ENCODE peak calls at places on chromosomes 3 and 15, in eight cellular contexts. One of them, this sample, is unnamed.

GRCh38 chr3:33440328-33440577 is at the start of gene UBP1:
- DNase-seq in stomach: peak; percentile 100
- DNase-seq in activated naive CD4-positive, alpha-beta T cell treated with anti-CD3 and anti-CD28 coated beads for 36 hours: no peak
- DNase-seq in EH: no peak
- DNase-seq in activated CD4-positive, alpha-beta T cell treated with anti-CD3 and anti-CD28 coated beads, Interleukin-2, amount 50 U/mL, for 1 hour: no peak
- DNase-seq in anterior cingulate cortex: no peak
- DNase-seq in NCI-H1417: no peak
- DNase-seq in ovary: peak; percentile 99
- DNase-seq in this sample: no peak

GRCh38 chr15:69976366-69976994 is 121.2 kb downstream of the TLE3 start:
- DNase-seq in anterior cingulate cortex: no peak
- DNase-seq in EH: peak; percentile 63
- DNase-seq in activated naive CD4-positive, alpha-beta T cell treated with anti-CD3 and anti-CD28 coated beads for 36 hours: peak; percentile 87
- DNase-seq in ovary: no peak
- DNase-seq in activated CD4-positive, alpha-beta T cell treated with anti-CD3 and anti-CD28 coated beads, Interleukin-2, amount 50 U/mL, for 1 hour: peak; percentile 39
- DNase-seq in stomach: no peak
- DNase-seq in NCI-H1417: no peak
- DNase-seq in this sample: no peak

GRCh38 chr15:94070341-94071275 is 160.8 kb upstream of the MCTP2 start:
- DNase-seq in stomach: peak; percentile 27
- DNase-seq in ovary: no peak
- DNase-seq in activated CD4-positive, alpha-beta T cell treated with anti-CD3 and anti-CD28 coated beads, Interleukin-2, amount 50 U/mL, for 1 hour: no peak
- DNase-seq in NCI-H1417: peak; percentile 37
- DNase-seq in activated naive CD4-positive, alpha-beta T cell treated with anti-CD3 and anti-CD28 coated beads for 36 hours: no peak
- DNase-seq in EH: peak; percentile 54
- DNase-seq in anterior cingulate cortex: peak; percentile 4
- DNase-seq in this sample: no peak

GRCh38 chr15:51842852-51843737 is 13.6 kb downstream of the TMOD3 start:
- DNase-seq in ovary: no peak
- DNase-seq in activated naive CD4-positive, alpha-beta T cell treated with anti-CD3 and anti-CD28 coated beads for 36 hours: peak; percentile 54
- DNase-seq in EH: peak; percentile 56
- DNase-seq in NCI-H1417: no peak
- DNase-seq in stomach: no peak
- DNase-seq in activated CD4-positive, alpha-beta T cell treated with anti-CD3 and anti-CD28 coated beads, Interleukin-2, amount 50 U/mL, for 1 hour: no peak
- DNase-seq in anterior cingulate cortex: no peak
- DNase-seq in this sample: no peak

GRCh38 chr3:197428961-197429360 is 126.8 kb downstream of the BDH1 start:
- DNase-seq in anterior cingulate cortex: no peak
- DNase-seq in stomach: no peak
- DNase-seq in activated naive CD4-positive, alpha-beta T cell treated with anti-CD3 and anti-CD28 coated beads for 36 hours: no peak
- DNase-seq in EH: no peak
- DNase-seq in ovary: no peak
- DNase-seq in NCI-H1417: no peak
- DNase-seq in activated CD4-positive, alpha-beta T cell treated with anti-CD3 and anti-CD28 coated beads, Interleukin-2, amount 50 U/mL, for 1 hour: no peak
- DNase-seq in this sample: no peak

GRCh38 chr3:8647137-8647970 is 2.8 kb upstream of the SSUH2 start:
- DNase-seq in NCI-H1417: no peak
- DNase-seq in anterior cingulate cortex: no peak
- DNase-seq in activated CD4-positive, alpha-beta T cell treated with anti-CD3 and anti-CD28 coated beads, Interleukin-2, amount 50 U/mL, for 1 hour: no peak
- DNase-seq in activated naive CD4-positive, alpha-beta T cell treated with anti-CD3 and anti-CD28 coated beads for 36 hours: no peak
- DNase-seq in EH: no peak
- DNase-seq in ovary: no peak
- DNase-seq in stomach: peak; percentile 22
- DNase-seq in this sample: no peak

GRCh38 chr15:101264911-101265641 is 12.2 kb downstream of the SELENOS start:
- DNase-seq in anterior cingulate cortex: no peak
- DNase-seq in NCI-H1417: no peak
- DNase-seq in ovary: no peak
- DNase-seq in stomach: no peak
- DNase-seq in EH: no peak
- DNase-seq in activated CD4-positive, alpha-beta T cell treated with anti-CD3 and anti-CD28 coated beads, Interleukin-2, amount 50 U/mL, for 1 hour: no peak
- DNase-seq in activated naive CD4-positive, alpha-beta T cell treated with anti-CD3 and anti-CD28 coated beads for 36 hours: no peak
- DNase-seq in this sample: no peak

GRCh38 chr3:182533394-182533793 is 259.9 kb upstream of the ATP11B start:
- DNase-seq in NCI-H1417: peak; percentile 46
- DNase-seq in stomach: peak; percentile 32
- DNase-seq in ovary: no peak
- DNase-seq in activated naive CD4-positive, alpha-beta T cell treated with anti-CD3 and anti-CD28 coated beads for 36 hours: no peak
- DNase-seq in activated CD4-positive, alpha-beta T cell treated with anti-CD3 and anti-CD28 coated beads, Interleukin-2, amount 50 U/mL, for 1 hour: no peak
- DNase-seq in anterior cingulate cortex: no peak
- DNase-seq in EH: no peak
- DNase-seq in this sample: no peak

GRCh38 chr3:192482391-192482790 is 244.9 kb downstream of the FGF12 start:
- DNase-seq in stomach: no peak
- DNase-seq in activated CD4-positive, alpha-beta T cell treated with anti-CD3 and anti-CD28 coated beads, Interleukin-2, amount 50 U/mL, for 1 hour: no peak
- DNase-seq in NCI-H1417: no peak
- DNase-seq in anterior cingulate cortex: no peak
- DNase-seq in ovary: no peak
- DNase-seq in activated naive CD4-positive, alpha-beta T cell treated with anti-CD3 and anti-CD28 coated beads for 36 hours: no peak
- DNase-seq in EH: no peak
- DNase-seq in this sample: no peak

GRCh38 chr15:83018477-83018876 is 7.0 kb upstream of the C15orf40 start:
- DNase-seq in activated CD4-positive, alpha-beta T cell treated with anti-CD3 and anti-CD28 coated beads, Interleukin-2, amount 50 U/mL, for 1 hour: no peak
- DNase-seq in EH: no peak
- DNase-seq in activated naive CD4-positive, alpha-beta T cell treated with anti-CD3 and anti-CD28 coated beads for 36 hours: no peak
- DNase-seq in NCI-H1417: no peak
- DNase-seq in anterior cingulate cortex: no peak
- DNase-seq in stomach: no peak
- DNase-seq in ovary: no peak
- DNase-seq in this sample: no peak

GRCh38 chr15:55588070-55588817 is at the start of gene PYGO1:
- DNase-seq in stomach: peak; percentile 48
- DNase-seq in EH: peak; percentile 72
- DNase-seq in anterior cingulate cortex: peak; percentile 41
- DNase-seq in ovary: peak; percentile 71
- DNase-seq in activated CD4-positive, alpha-beta T cell treated with anti-CD3 and anti-CD28 coated beads, Interleukin-2, amount 50 U/mL, for 1 hour: peak; percentile 4
- DNase-seq in activated naive CD4-positive, alpha-beta T cell treated with anti-CD3 and anti-CD28 coated beads for 36 hours: peak; percentile 46
- DNase-seq in NCI-H1417: peak; percentile 93
- DNase-seq in this sample: no peak

GRCh38 chr15:99122831-99123705 is 18.2 kb downstream of the SYNM start:
- DNase-seq in stomach: no peak
- DNase-seq in NCI-H1417: no peak
- DNase-seq in ovary: peak; percentile 40
- DNase-seq in anterior cingulate cortex: no peak
- DNase-seq in EH: no peak
- DNase-seq in activated naive CD4-positive, alpha-beta T cell treated with anti-CD3 and anti-CD28 coated beads for 36 hours: no peak
- DNase-seq in activated CD4-positive, alpha-beta T cell treated with anti-CD3 and anti-CD28 coated beads, Interleukin-2, amount 50 U/mL, for 1 hour: no peak
- DNase-seq in this sample: no peak

GRCh38 chr3:65265942-65266341 is 578.1 kb upstream of the ADAMTS9 start:
- DNase-seq in ovary: no peak
- DNase-seq in NCI-H1417: no peak
- DNase-seq in activated naive CD4-positive, alpha-beta T cell treated with anti-CD3 and anti-CD28 coated beads for 36 hours: no peak
- DNase-seq in stomach: no peak
- DNase-seq in EH: no peak
- DNase-seq in anterior cingulate cortex: no peak
- DNase-seq in activated CD4-positive, alpha-beta T cell treated with anti-CD3 and anti-CD28 coated beads, Interleukin-2, amount 50 U/mL, for 1 hour: no peak
- DNase-seq in this sample: no peak

GRCh38 chr15:35737521-35737920 is 191.6 kb upstream of the DPH6 start:
- DNase-seq in stomach: no peak
- DNase-seq in ovary: no peak
- DNase-seq in NCI-H1417: no peak
- DNase-seq in EH: peak; percentile 62
- DNase-seq in activated naive CD4-positive, alpha-beta T cell treated with anti-CD3 and anti-CD28 coated beads for 36 hours: no peak
- DNase-seq in activated CD4-positive, alpha-beta T cell treated with anti-CD3 and anti-CD28 coated beads, Interleukin-2, amount 50 U/mL, for 1 hour: no peak
- DNase-seq in anterior cingulate cortex: no peak
- DNase-seq in this sample: no peak

GRCh38 chr3:46693038-46693896 is at the start of gene ALS2CL:
- DNase-seq in stomach: peak; percentile 72
- DNase-seq in activated naive CD4-positive, alpha-beta T cell treated with anti-CD3 and anti-CD28 coated beads for 36 hours: peak; percentile 65
- DNase-seq in ovary: peak; percentile 67
- DNase-seq in EH: peak; percentile 61
- DNase-seq in NCI-H1417: no peak
- DNase-seq in activated CD4-positive, alpha-beta T cell treated with anti-CD3 and anti-CD28 coated beads, Interleukin-2, amount 50 U/mL, for 1 hour: peak; percentile 73
- DNase-seq in anterior cingulate cortex: no peak
- DNase-seq in this sample: no peak

GRCh38 chr3:78814893-78815562 is 952.8 kb downstream of the ROBO1 start:
- DNase-seq in activated CD4-positive, alpha-beta T cell treated with anti-CD3 and anti-CD28 coated beads, Interleukin-2, amount 50 U/mL, for 1 hour: no peak
- DNase-seq in ovary: no peak
- DNase-seq in NCI-H1417: no peak
- DNase-seq in EH: no peak
- DNase-seq in anterior cingulate cortex: no peak
- DNase-seq in stomach: no peak
- DNase-seq in activated naive CD4-positive, alpha-beta T cell treated with anti-CD3 and anti-CD28 coated beads for 36 hours: no peak
- DNase-seq in this sample: no peak

GRCh38 chr3:132290833-132291232 is 26.4 kb upstream of the ACP3 start:
- DNase-seq in activated CD4-positive, alpha-beta T cell treated with anti-CD3 and anti-CD28 coated beads, Interleukin-2, amount 50 U/mL, for 1 hour: no peak
- DNase-seq in ovary: no peak
- DNase-seq in NCI-H1417: no peak
- DNase-seq in stomach: no peak
- DNase-seq in EH: peak; percentile 49
- DNase-seq in anterior cingulate cortex: no peak
- DNase-seq in activated naive CD4-positive, alpha-beta T cell treated with anti-CD3 and anti-CD28 coated beads for 36 hours: no peak
- DNase-seq in this sample: no peak

GRCh38 chr3:58630081-58630709 is 36.4 kb downstream of the FAM3D start:
- DNase-seq in anterior cingulate cortex: peak; percentile 32
- DNase-seq in stomach: peak; percentile 66
- DNase-seq in NCI-H1417: peak; percentile 38
- DNase-seq in activated naive CD4-positive, alpha-beta T cell treated with anti-CD3 and anti-CD28 coated beads for 36 hours: peak; percentile 81
- DNase-seq in ovary: peak; percentile 70
- DNase-seq in activated CD4-positive, alpha-beta T cell treated with anti-CD3 and anti-CD28 coated beads, Interleukin-2, amount 50 U/mL, for 1 hour: peak; percentile 55
- DNase-seq in EH: peak; percentile 67
- DNase-seq in this sample: peak; percentile 67

GRCh38 chr3:123096701-123097100 is 29.9 kb downstream of the PDIA5 start:
- DNase-seq in ovary: peak; percentile 78
- DNase-seq in stomach: peak; percentile 64
- DNase-seq in activated naive CD4-positive, alpha-beta T cell treated with anti-CD3 and anti-CD28 coated beads for 36 hours: no peak
- DNase-seq in activated CD4-positive, alpha-beta T cell treated with anti-CD3 and anti-CD28 coated beads, Interleukin-2, amount 50 U/mL, for 1 hour: no peak
- DNase-seq in anterior cingulate cortex: peak; percentile 70
- DNase-seq in EH: peak; percentile 36
- DNase-seq in NCI-H1417: no peak
- DNase-seq in this sample: no peak

GRCh38 chr15:58475573-58476524 is 44.1 kb downstream of the LIPC start:
- DNase-seq in EH: peak; percentile 78
- DNase-seq in activated CD4-positive, alpha-beta T cell treated with anti-CD3 and anti-CD28 coated beads, Interleukin-2, amount 50 U/mL, for 1 hour: no peak
- DNase-seq in activated naive CD4-positive, alpha-beta T cell treated with anti-CD3 and anti-CD28 coated beads for 36 hours: no peak
- DNase-seq in stomach: no peak
- DNase-seq in ovary: no peak
- DNase-seq in NCI-H1417: peak; percentile 18
- DNase-seq in anterior cingulate cortex: no peak
- DNase-seq in this sample: no peak

GRCh38 chr3:42891042-42891441 is 14.9 kb upstream of the ZNF662 start:
- DNase-seq in EH: no peak
- DNase-seq in anterior cingulate cortex: no peak
- DNase-seq in stomach: no peak
- DNase-seq in activated naive CD4-positive, alpha-beta T cell treated with anti-CD3 and anti-CD28 coated beads for 36 hours: no peak
- DNase-seq in ovary: no peak
- DNase-seq in NCI-H1417: no peak
- DNase-seq in activated CD4-positive, alpha-beta T cell treated with anti-CD3 and anti-CD28 coated beads, Interleukin-2, amount 50 U/mL, for 1 hour: no peak
- DNase-seq in this sample: peak; percentile 48

GRCh38 chr3:137121704-137122314 is 164.0 kb downstream of the IL20RB start:
- DNase-seq in EH: peak; percentile 35
- DNase-seq in activated naive CD4-positive, alpha-beta T cell treated with anti-CD3 and anti-CD28 coated beads for 36 hours: peak; percentile 48
- DNase-seq in NCI-H1417: peak; percentile 6
- DNase-seq in anterior cingulate cortex: no peak
- DNase-seq in stomach: no peak
- DNase-seq in activated CD4-positive, alpha-beta T cell treated with anti-CD3 and anti-CD28 coated beads, Interleukin-2, amount 50 U/mL, for 1 hour: no peak
- DNase-seq in ovary: no peak
- DNase-seq in this sample: peak; percentile 52

GRCh38 chr15:74144153-74144775 is 13.9 kb downstream of the ISLR2 start:
- DNase-seq in activated naive CD4-positive, alpha-beta T cell treated with anti-CD3 and anti-CD28 coated beads for 36 hours: no peak
- DNase-seq in activated CD4-positive, alpha-beta T cell treated with anti-CD3 and anti-CD28 coated beads, Interleukin-2, amount 50 U/mL, for 1 hour: no peak
- DNase-seq in anterior cingulate cortex: no peak
- DNase-seq in stomach: no peak
- DNase-seq in EH: no peak
- DNase-seq in NCI-H1417: no peak
- DNase-seq in ovary: no peak
- DNase-seq in this sample: no peak

GRCh38 chr3:127753338-127753737 is 69.0 kb downstream of the MGLL start:
- DNase-seq in anterior cingulate cortex: no peak
- DNase-seq in activated naive CD4-positive, alpha-beta T cell treated with anti-CD3 and anti-CD28 coated beads for 36 hours: no peak
- DNase-seq in EH: no peak
- DNase-seq in activated CD4-positive, alpha-beta T cell treated with anti-CD3 and anti-CD28 coated beads, Interleukin-2, amount 50 U/mL, for 1 hour: no peak
- DNase-seq in stomach: no peak
- DNase-seq in ovary: no peak
- DNase-seq in NCI-H1417: no peak
- DNase-seq in this sample: no peak

GRCh38 chr15:50794102-50794501 is 28.6 kb upstream of the SPPL2A start:
- DNase-seq in activated naive CD4-positive, alpha-beta T cell treated with anti-CD3 and anti-CD28 coated beads for 36 hours: no peak
- DNase-seq in stomach: no peak
- DNase-seq in NCI-H1417: no peak
- DNase-seq in EH: no peak
- DNase-seq in ovary: no peak
- DNase-seq in activated CD4-positive, alpha-beta T cell treated with anti-CD3 and anti-CD28 coated beads, Interleukin-2, amount 50 U/mL, for 1 hour: no peak
- DNase-seq in anterior cingulate cortex: no peak
- DNase-seq in this sample: no peak

GRCh38 chr3:10474847-10475246 is 30.5 kb downstream of the ATP2B2 start:
- DNase-seq in anterior cingulate cortex: no peak
- DNase-seq in stomach: no peak
- DNase-seq in activated naive CD4-positive, alpha-beta T cell treated with anti-CD3 and anti-CD28 coated beads for 36 hours: no peak
- DNase-seq in NCI-H1417: no peak
- DNase-seq in EH: no peak
- DNase-seq in ovary: no peak
- DNase-seq in activated CD4-positive, alpha-beta T cell treated with anti-CD3 and anti-CD28 coated beads, Interleukin-2, amount 50 U/mL, for 1 hour: no peak
- DNase-seq in this sample: no peak

GRCh38 chr3:46987485-46988401 is 8.3 kb downstream of the NBEAL2 start:
- DNase-seq in EH: peak; percentile 47
- DNase-seq in ovary: no peak
- DNase-seq in activated CD4-positive, alpha-beta T cell treated with anti-CD3 and anti-CD28 coated beads, Interleukin-2, amount 50 U/mL, for 1 hour: peak; percentile 86
- DNase-seq in NCI-H1417: no peak
- DNase-seq in stomach: peak; percentile 78
- DNase-seq in activated naive CD4-positive, alpha-beta T cell treated with anti-CD3 and anti-CD28 coated beads for 36 hours: peak; percentile 94
- DNase-seq in anterior cingulate cortex: no peak
- DNase-seq in this sample: no peak

GRCh38 chr15:31228980-31229826 is 97.4 kb upstream of the KLF13 start:
- DNase-seq in activated naive CD4-positive, alpha-beta T cell treated with anti-CD3 and anti-CD28 coated beads for 36 hours: no peak
- DNase-seq in NCI-H1417: peak; percentile 24
- DNase-seq in stomach: peak; percentile 88
- DNase-seq in EH: no peak
- DNase-seq in anterior cingulate cortex: no peak
- DNase-seq in ovary: no peak
- DNase-seq in activated CD4-positive, alpha-beta T cell treated with anti-CD3 and anti-CD28 coated beads, Interleukin-2, amount 50 U/mL, for 1 hour: no peak
- DNase-seq in this sample: no peak

GRCh38 chr3:42778644-42779043 is 5.6 kb upstream of the CCDC13 start:
- DNase-seq in NCI-H1417: no peak
- DNase-seq in ovary: no peak
- DNase-seq in anterior cingulate cortex: no peak
- DNase-seq in activated naive CD4-positive, alpha-beta T cell treated with anti-CD3 and anti-CD28 coated beads for 36 hours: no peak
- DNase-seq in activated CD4-positive, alpha-beta T cell treated with anti-CD3 and anti-CD28 coated beads, Interleukin-2, amount 50 U/mL, for 1 hour: no peak
- DNase-seq in stomach: no peak
- DNase-seq in EH: peak; percentile 62
- DNase-seq in this sample: no peak

GRCh38 chr15:70856177-70856883 is 2.4 kb upstream of the LARP6 start:
- DNase-seq in EH: peak; percentile 78
- DNase-seq in stomach: no peak
- DNase-seq in NCI-H1417: no peak
- DNase-seq in activated CD4-positive, alpha-beta T cell treated with anti-CD3 and anti-CD28 coated beads, Interleukin-2, amount 50 U/mL, for 1 hour: no peak
- DNase-seq in activated naive CD4-positive, alpha-beta T cell treated with anti-CD3 and anti-CD28 coated beads for 36 hours: no peak
- DNase-seq in anterior cingulate cortex: no peak
- DNase-seq in ovary: no peak
- DNase-seq in this sample: no peak

GRCh38 chr3:24343084-24343783 is 151.4 kb downstream of the THRB start:
- DNase-seq in anterior cingulate cortex: no peak
- DNase-seq in EH: peak; percentile 56
- DNase-seq in NCI-H1417: no peak
- DNase-seq in stomach: no peak
- DNase-seq in activated naive CD4-positive, alpha-beta T cell treated with anti-CD3 and anti-CD28 coated beads for 36 hours: no peak
- DNase-seq in ovary: no peak
- DNase-seq in activated CD4-positive, alpha-beta T cell treated with anti-CD3 and anti-CD28 coated beads, Interleukin-2, amount 50 U/mL, for 1 hour: no peak
- DNase-seq in this sample: no peak

GRCh38 chr3:57998366-57999283 is 9.6 kb upstream of the FLNB start:
- DNase-seq in stomach: peak; percentile 51
- DNase-seq in ovary: no peak
- DNase-seq in activated naive CD4-positive, alpha-beta T cell treated with anti-CD3 and anti-CD28 coated beads for 36 hours: peak; percentile 23
- DNase-seq in activated CD4-positive, alpha-beta T cell treated with anti-CD3 and anti-CD28 coated beads, Interleukin-2, amount 50 U/mL, for 1 hour: no peak
- DNase-seq in NCI-H1417: no peak
- DNase-seq in anterior cingulate cortex: no peak
- DNase-seq in EH: peak; percentile 41
- DNase-seq in this sample: no peak

GRCh38 chr15:44593042-44593736 is 56.2 kb downstream of the EIF3J start:
- DNase-seq in NCI-H1417: no peak
- DNase-seq in EH: peak; percentile 29
- DNase-seq in ovary: no peak
- DNase-seq in stomach: no peak
- DNase-seq in activated naive CD4-positive, alpha-beta T cell treated with anti-CD3 and anti-CD28 coated beads for 36 hours: peak; percentile 31
- DNase-seq in anterior cingulate cortex: no peak
- DNase-seq in activated CD4-positive, alpha-beta T cell treated with anti-CD3 and anti-CD28 coated beads, Interleukin-2, amount 50 U/mL, for 1 hour: no peak
- DNase-seq in this sample: no peak

GRCh38 chr3:139982404-139982803 is 47.4 kb downstream of the CLSTN2 start:
- DNase-seq in NCI-H1417: no peak
- DNase-seq in activated naive CD4-positive, alpha-beta T cell treated with anti-CD3 and anti-CD28 coated beads for 36 hours: no peak
- DNase-seq in ovary: no peak
- DNase-seq in EH: no peak
- DNase-seq in anterior cingulate cortex: no peak
- DNase-seq in activated CD4-positive, alpha-beta T cell treated with anti-CD3 and anti-CD28 coated beads, Interleukin-2, amount 50 U/mL, for 1 hour: no peak
- DNase-seq in stomach: no peak
- DNase-seq in this sample: no peak